ENCODE peak calls at places on chromosomes 3 and 15, in seven cellular contexts. Y is osteocyte; F is GM06990; R is HepG2; J is pulmonary artery endothelial cell; A is activated CD4-positive, alpha-beta T cell treated with anti-CD3 and anti-CD28 coated beads for 24 hours; C is breast epithelium. N is an unnamed sample.

GRCh38 chr3:50483374-50483773 is 20.1 kb downstream of the CACNA2D2 start:
- DNase-seq in Y (no peak), A (no peak), F (no peak), R (no peak), J (no peak), C (no peak), N (no peak)

GRCh38 chr3:54882114-54882833 is 45.6 kb downstream of the LRTM1 start:
- DNase-seq in A (no peak), J (no peak), C (no peak), R (no peak), F (no peak), Y (no peak), N (no peak)

GRCh38 chr3:161104561-161105551 is at the start of gene B3GALNT1:
- DNase-seq in Y (no peak), A (no peak), C (no peak), F (peak), R (no peak), J (no peak), N (peak)

GRCh38 chr15:96549136-96549535 is 218.6 kb downstream of the NR2F2 start:
- DNase-seq in Y (no peak), R (no peak), A (no peak), F (no peak), C (no peak), J (no peak), N (no peak)

GRCh38 chr3:177079684-177080083 is 117.6 kb downstream of the TBL1XR1 start:
- DNase-seq in R (no peak), C (no peak), J (no peak), F (no peak), A (no peak), Y (no peak), N (no peak)

GRCh38 chr3:128435058-128435457 is 31.6 kb downstream of the DNAJB8 start:
- DNase-seq in J (no peak), R (no peak), Y (no peak), A (no peak), C (peak), F (no peak), N (no peak)

GRCh38 chr3:101632586-101632985 is 44.3 kb downstream of the ZBTB11 start:
- DNase-seq in R (no peak), J (no peak), A (no peak), F (no peak), C (no peak), Y (peak), N (no peak)

GRCh38 chr3:48695113-48695753 is 9.5 kb upstream of the NCKIPSD start:
- DNase-seq in Y (no peak), F (no peak), A (no peak), J (no peak), C (no peak), R (no peak), N (peak)

GRCh38 chr3:125645613-125646012 is 50.3 kb upstream of the OSBPL11 start:
- DNase-seq in F (no peak), R (no peak), J (no peak), A (no peak), C (no peak), Y (no peak), N (no peak)

GRCh38 chr15:20294651-20295237 is 246.9 kb downstream of the GOLGA6L6 start:
- DNase-seq in Y (peak), A (no peak), F (no peak), J (no peak), C (no peak), R (no peak), N (no peak)

GRCh38 chr15:35784745-35785144 is 238.8 kb upstream of the DPH6 start:
- DNase-seq in J (no peak), A (no peak), Y (no peak), C (no peak), F (no peak), R (no peak), N (no peak)

GRCh38 chr3:127698264-127699097 is 25.7 kb downstream of the ABTB1 start:
- DNase-seq in C (no peak), A (no peak), F (no peak), Y (no peak), R (no peak), J (no peak), N (no peak)

GRCh38 chr15:25246641-25247417 is 192.0 kb downstream of the UBE3A start:
- DNase-seq in Y (no peak), R (no peak), F (no peak), A (no peak), J (no peak), C (peak), N (no peak)

GRCh38 chr3:142226474-142226873 is 1.1 kb upstream of the GK5 start:
- DNase-seq in C (no peak), A (no peak), F (no peak), J (no peak), Y (no peak), R (peak), N (no peak)

GRCh38 chr3:130786306-130786705 is 39.7 kb upstream of the PIK3R4 start:
- DNase-seq in R (no peak), C (no peak), A (no peak), F (no peak), J (no peak), Y (no peak), N (no peak)

N was measured in dermis microvascular lymphatic vessel endothelial cell.